ENCODE peak calls at places on chromosomes 5 and 9, in four cellular contexts. Y is brain microvascular endothelial cell, I is heart left ventricle, H is bronchial epithelial cell. F is an unnamed sample.

GRCh38 chr5:68189613-68190012 is 25.9 kb upstream of the PIK3R1 start:
- DNase-seq in Y (no peak), I (no peak), H (no peak), F (no peak)

GRCh38 chr5:160289721-160290120 is 22.6 kb downstream of the CCNJL start:
- DNase-seq in Y (no peak), I (no peak), H (peak; percentile 82), F (no peak)

GRCh38 chr5:168409601-168410458 is 76.4 kb upstream of the RARS1 start:
- DNase-seq in Y (peak; percentile 71), I (peak; percentile 69), H (peak; percentile 44), F (no peak)

GRCh38 chr5:178083942-178084341 is 29.4 kb upstream of the N4BP3 start:
- DNase-seq in Y (no peak), I (no peak), H (no peak), F (no peak)

GRCh38 chr9:27292646-27293045 is 4.3 kb downstream of the EQTN start:
- DNase-seq in Y (no peak), I (no peak), H (no peak), F (no peak)

GRCh38 chr5:170225326-170226137 is 7.3 kb upstream of the C5orf58 start:
- DNase-seq in Y (peak; percentile 65), I (peak; percentile 82), H (peak; percentile 58), F (peak; percentile 86)

GRCh38 chr5:58849995-58850667 is 267.3 kb downstream of the RAB3C start:
- DNase-seq in Y (peak; percentile 6), I (no peak), H (peak; percentile 44), F (no peak)

GRCh38 chr5:36982146-36982545 is 105.6 kb downstream of the NIPBL start:
- DNase-seq in Y (no peak), I (no peak), H (peak; percentile 93), F (no peak)

GRCh38 chr5:62533597-62533996 is 45.0 kb upstream of the LRRC70 start:
- DNase-seq in Y (no peak), I (no peak), H (no peak), F (no peak)

GRCh38 chr9:38000735-38001134 is 68.3 kb downstream of the SHB start:
- DNase-seq in Y (no peak), I (no peak), H (no peak), F (no peak)

GRCh38 chr9:117574099-117574498 is 130.1 kb upstream of the TLR4 start:
- DNase-seq in Y (no peak), I (no peak), H (no peak), F (no peak)

GRCh38 chr5:60960591-60960990 is 15.6 kb downstream of the NDUFAF2 start:
- DNase-seq in Y (peak; percentile 25), I (no peak), H (peak; percentile 21), F (no peak)
- TF ChIP-seq CTCF in Y (peak; percentile 65), I (peak; percentile 25), H (peak; percentile 37), F (peak; percentile 65)

DNA sequence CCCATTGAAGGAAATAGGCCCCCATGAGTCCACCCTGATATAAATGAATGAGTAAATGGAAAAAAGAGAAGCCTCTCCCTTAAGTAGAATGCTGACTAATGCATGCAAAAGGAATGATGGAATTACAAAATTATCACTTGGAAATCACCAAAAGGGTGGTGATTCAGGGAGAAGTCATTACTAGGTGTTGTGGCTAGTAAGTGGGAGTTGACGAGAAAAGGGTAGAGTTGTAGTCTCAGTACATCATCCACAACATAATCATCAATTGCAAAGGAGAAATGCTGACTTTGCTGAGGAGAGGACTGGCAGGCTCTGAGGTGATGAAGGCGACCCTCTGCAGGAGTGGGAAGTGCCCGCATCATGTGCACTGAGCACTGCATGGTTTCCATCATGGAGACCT is 201.5 kb upstream of the S1PR3 start:
- DNase-seq in Y (no peak), I (no peak), H (peak; percentile 99), F (no peak)
- TF ChIP-seq CTCF in Y (no peak), I (no peak), H (no peak), F (no peak)

GRCh38 chr5:1788200-1788599 is 11.4 kb downstream of the MRPL36 start:
- DNase-seq in Y (no peak), I (no peak), H (no peak), F (no peak)
- TF ChIP-seq CTCF in Y (no peak), I (no peak), H (no peak), F (no peak)

DNA sequence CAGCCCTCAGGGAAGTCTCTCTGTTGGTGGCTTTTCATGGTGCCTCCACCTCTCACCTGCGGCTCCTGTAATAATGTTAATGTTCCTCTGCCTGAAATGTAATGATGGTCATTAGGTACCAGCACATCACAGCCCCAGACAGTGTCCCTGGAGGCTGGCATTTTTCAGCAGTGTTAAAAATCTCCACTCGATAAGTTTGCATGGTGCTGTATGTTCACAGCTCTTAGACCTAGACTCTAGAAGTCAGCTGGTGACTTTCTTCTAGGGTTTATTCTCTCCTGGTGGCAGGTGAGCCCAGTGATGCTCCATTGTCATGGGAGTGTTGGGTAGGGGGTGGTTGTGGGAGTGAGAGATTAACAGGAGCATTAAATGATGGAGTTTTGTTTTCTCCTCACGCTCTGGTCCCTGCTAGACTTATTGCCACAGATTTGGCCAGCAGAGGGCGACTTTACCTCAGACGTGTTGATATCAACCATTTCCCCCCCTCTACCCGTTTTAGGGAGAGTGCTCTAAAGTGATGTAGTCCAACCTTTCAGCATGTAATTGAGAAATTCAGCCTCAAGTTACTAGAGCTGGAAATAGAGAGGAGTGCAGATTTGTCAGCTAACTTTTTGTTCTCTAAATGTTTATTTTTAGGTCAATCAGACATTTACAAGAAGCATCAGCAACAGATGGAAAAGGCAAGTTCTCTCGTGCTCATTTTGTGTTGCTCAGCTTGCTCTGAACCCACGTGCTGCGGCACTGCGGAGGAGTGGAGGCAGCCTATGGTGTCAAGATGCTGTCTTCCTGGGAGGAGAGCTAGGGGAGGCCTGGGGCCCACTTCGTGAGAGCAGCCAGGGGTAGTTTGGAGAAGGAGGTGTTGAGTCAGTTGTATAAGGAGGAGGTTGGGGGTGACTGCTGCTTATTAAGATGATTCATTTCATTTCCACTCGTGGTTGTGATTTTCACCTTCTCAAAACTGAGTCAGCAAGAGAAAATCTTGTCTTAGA is 53.4 kb downstream of the GPR107 start:
- DNase-seq in Y (peak; percentile 81), I (peak; percentile 91), H (peak; percentile 51), F (no peak)
- TF ChIP-seq CTCF in Y (peak; percentile 85), I (peak; percentile 70), H (peak; percentile 75), F (peak; percentile 89)

GRCh38 chr5:155625897-155626543 is 612.5 kb downstream of the KIF4B start:
- DNase-seq in Y (no peak), I (no peak), H (no peak), F (no peak)
- TF ChIP-seq CTCF in Y (no peak), I (no peak), H (no peak), F (no peak)

DNA sequence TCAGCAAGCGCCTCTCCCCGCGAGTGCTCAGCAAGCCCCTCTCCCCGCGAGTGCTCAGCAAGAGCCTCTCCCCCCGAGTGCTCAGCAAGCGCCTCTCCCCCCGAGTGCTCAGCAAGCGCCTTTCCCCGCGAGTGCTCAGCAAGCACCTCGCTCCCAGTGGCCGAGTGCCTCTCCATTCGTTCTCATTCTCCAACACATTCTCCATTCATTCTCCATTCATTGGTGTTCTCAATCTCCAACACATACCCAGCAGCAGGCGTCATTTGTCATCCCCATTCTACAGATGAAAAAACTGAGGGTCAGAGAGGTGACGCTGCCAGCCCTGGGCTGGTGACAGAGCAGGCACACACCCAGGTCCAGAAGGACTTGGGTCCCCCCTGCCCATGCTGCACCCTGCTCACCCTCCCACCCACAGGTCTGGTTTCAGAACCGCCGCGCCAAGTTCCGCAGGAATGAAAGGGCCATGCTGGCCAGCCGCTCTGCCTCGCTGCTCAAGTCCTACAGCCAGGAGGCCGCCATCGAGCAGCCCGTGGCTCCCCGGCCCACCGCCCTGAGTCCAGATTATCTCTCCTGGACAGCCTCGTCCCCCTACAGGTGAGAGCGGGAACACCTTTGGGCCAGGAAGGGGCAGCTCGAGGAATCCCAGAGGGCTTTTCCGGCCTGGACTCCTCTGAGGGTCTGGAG is 32.5 kb downstream of the PTGES start:
- DNase-seq in Y (no peak), I (no peak), H (no peak), F (no peak)
- TF ChIP-seq CTCF in Y (peak; percentile 64), I (no peak), H (peak; percentile 34), F (peak; percentile 35)

GRCh38 chr9:109319631-109320233 is 1.1 kb downstream of the EPB41L4B start:
- DNase-seq in Y (no peak), I (no peak), H (no peak), F (no peak)
- TF ChIP-seq CTCF in Y (no peak), I (no peak), H (no peak), F (no peak)

GRCh38 chr9:87713278-87713989 is 12.5 kb upstream of the CTSL start:
- DNase-seq in Y (peak; percentile 99), I (peak; percentile 91), H (peak; percentile 95), F (peak; percentile 90)

GRCh38 chr9:87712801-87713277 is 13.1 kb upstream of the CTSL start:
- DNase-seq in Y (no peak), I (no peak), H (no peak), F (no peak)

GRCh38 chr9:87710448-87710847 is 15.5 kb upstream of the CTSL start:
- DNase-seq in Y (no peak), I (no peak), H (no peak), F (no peak)

GRCh38 chr9:87713990-87714335 is 12.0 kb upstream of the CTSL start:
- DNase-seq in Y (no peak), I (no peak), H (no peak), F (no peak)

DNA sequence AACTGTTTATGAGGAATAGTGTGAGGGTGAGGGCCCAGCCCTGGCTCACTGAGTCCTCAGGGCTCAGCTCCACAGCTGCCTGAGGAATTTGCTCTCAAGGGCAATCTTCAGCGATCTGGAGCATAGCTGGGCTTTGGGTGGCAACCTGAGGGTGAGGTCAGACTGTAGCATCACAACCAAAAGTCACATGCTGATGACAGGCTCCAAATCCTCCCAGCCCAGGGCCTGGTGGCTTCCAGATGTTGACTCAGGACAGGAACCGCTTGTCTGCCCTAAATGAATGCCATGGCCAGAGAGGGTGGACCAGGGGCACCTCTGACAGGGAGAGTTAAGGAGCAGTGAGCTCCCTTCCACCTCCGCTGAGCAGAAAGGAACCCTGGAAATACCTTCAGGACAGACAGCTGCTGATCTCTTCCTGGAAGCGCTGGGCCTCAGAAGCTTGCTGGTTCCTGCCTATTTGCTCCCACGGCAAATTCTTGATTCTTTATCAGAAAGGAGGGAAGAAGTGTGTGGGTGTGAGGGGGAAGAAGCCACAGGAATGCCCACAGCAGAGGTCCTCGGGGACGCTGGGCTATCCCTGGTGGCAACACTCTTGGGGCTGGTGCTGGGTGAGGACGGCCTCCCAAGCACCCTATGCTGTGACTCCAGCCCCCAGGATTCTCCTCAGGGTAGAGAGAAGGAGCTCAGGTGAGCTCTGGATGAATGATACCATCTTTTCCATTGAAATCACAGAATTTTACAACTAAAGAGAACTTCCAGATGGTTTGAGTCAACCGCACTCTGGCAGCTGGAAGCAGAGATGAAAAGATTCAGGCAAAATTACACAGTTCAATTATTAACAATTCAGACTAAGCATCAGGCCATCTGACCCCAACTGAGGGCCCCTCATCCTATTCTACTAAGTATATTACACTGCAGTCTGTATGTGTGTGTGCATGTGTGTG is 13.8 kb upstream of the CTSL start:
- DNase-seq in Y (peak; percentile 69), I (no peak), H (peak; percentile 43), F (no peak)
- TF ChIP-seq CTCF in Y (no peak), I (no peak), H (no peak), F (no peak)

DNA sequence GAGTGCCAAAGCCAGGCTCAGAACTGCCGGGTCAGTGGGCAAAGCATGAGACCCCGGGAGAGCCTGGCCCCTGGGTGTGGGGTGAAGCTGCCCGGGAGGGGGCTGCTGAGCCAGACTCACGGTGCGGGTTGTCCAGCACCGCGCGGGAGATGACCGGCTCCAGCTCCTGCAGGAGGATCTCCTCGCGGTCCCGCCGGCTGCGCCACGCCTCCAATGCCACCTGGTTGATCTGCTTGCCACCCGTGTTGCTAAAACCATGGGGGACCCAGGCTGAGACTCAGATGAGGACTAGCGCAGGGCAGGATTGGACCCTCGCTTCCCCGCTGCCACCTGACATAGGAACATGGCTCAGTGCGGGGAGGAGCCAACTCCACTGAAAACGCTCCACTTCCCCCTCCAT is 2.6 kb downstream of the TOR2A start:
- DNase-seq in Y (no peak), I (no peak), H (no peak), F (no peak)
- TF ChIP-seq CTCF in Y (no peak), I (no peak), H (no peak), F (no peak)

GRCh38 chr5:7851240-7851592 is 283 bp upstream of the CFAP90 start:
- DNase-seq in Y (no peak), I (no peak), H (no peak), F (no peak)
- TF ChIP-seq CTCF in Y (no peak), I (no peak), H (no peak), F (no peak)

F was measured in osteocyte.